ENCODE peak calls at places on chromosomes 4 and X, in five cellular contexts. R, M, G, V and H are unnamed samples.

GRCh38 chr4:169117591-169118081 is 107.6 kb upstream of the CBR4 start:
- DNase-seq in R (no peak), M (no peak), G (no peak), V (peak), H (no peak)

GRCh38 chr4:162921178-162921785 is 245.4 kb downstream of the NAF1 start:
- DNase-seq in R (no peak), M (no peak), G (no peak), V (no peak), H (no peak)

GRCh38 chrX:136397001-136397400 is 90.7 kb upstream of the BRS3 start:
- DNase-seq in R (peak), M (no peak), G (no peak), V (no peak), H (no peak)

GRCh38 chr4:163736876-163737275 is 242.4 kb downstream of the TMA16 start:
- DNase-seq in R (no peak), M (no peak), G (no peak), V (no peak), H (no peak)

GRCh38 chr4:143411527-143412480 is 75.1 kb downstream of the GAB1 start:
- DNase-seq in R (no peak), M (no peak), G (no peak), V (peak), H (peak)

GRCh38 chr4:67465763-67466052 is 79.6 kb downstream of the CENPC start:
- DNase-seq in R (no peak), M (no peak), G (no peak), V (no peak), H (no peak)

GRCh38 chr4:156322592-156322991 is 368.9 kb upstream of the CTSO start:
- DNase-seq in R (peak), M (no peak), G (no peak), V (peak), H (peak)

GRCh38 chr4:1329408-1330371 is 17.3 kb upstream of the UVSSA start:
- DNase-seq in R (peak), M (no peak), G (no peak), V (no peak), H (no peak)

GRCh38 chr4:3836802-3837601 is 70.8 kb downstream of the ADRA2C start:
- DNase-seq in R (peak), M (no peak), G (peak), V (no peak), H (no peak)

GRCh38 chr4:181550381-181550780 is 692.8 kb upstream of the TENM3 start:
- DNase-seq in R (no peak), M (no peak), G (no peak), V (no peak), H (no peak)

GRCh38 chr4:184384056-184384809 is 90.1 kb downstream of the IRF2 start:
- DNase-seq in R (peak), M (peak), G (no peak), V (peak), H (peak)

GRCh38 chrX:11381464-11381863 is 88.3 kb downstream of the AMELX start:
- DNase-seq in R (peak), M (peak), G (peak), V (peak), H (no peak)

GRCh38 chr4:152961041-152961751 is 25.1 kb downstream of the FHDC1 start:
- DNase-seq in R (no peak), M (no peak), G (no peak), V (no peak), H (no peak)

GRCh38 chr4:25043548-25043947 is 12.8 kb upstream of the LGI2 start:
- DNase-seq in R (no peak), M (no peak), G (no peak), V (no peak), H (no peak)

GRCh38 chr4:43331226-43332078 is 438.9 kb downstream of the GRXCR1 start:
- DNase-seq in R (peak), M (no peak), G (no peak), V (peak), H (no peak)

GRCh38 chr4:123816462-123816861 is 419.9 kb downstream of the SPRY1 start:
- DNase-seq in R (no peak), M (no peak), G (no peak), V (no peak), H (no peak)

GRCh38 chrX:153441296-153441695 is 4.6 kb downstream of the TREX2 start:
- DNase-seq in R (peak), M (no peak), G (no peak), V (no peak), H (no peak)

GRCh38 chr4:51842167-51842553 is 793 bp upstream of the DCUN1D4 start:
- DNase-seq in R (peak), M (no peak), G (no peak), V (peak), H (no peak)

GRCh38 chrX:97672608-97673007 is 788.9 kb downstream of the RPA4 start:
- DNase-seq in R (no peak), M (no peak), G (no peak), V (no peak), H (no peak)

GRCh38 chrX:57964975-57965374 is 54.7 kb upstream of the ZXDA start:
- DNase-seq in R (no peak), M (no peak), G (no peak), V (no peak), H (no peak)

GRCh38 chr4:123786955-123787354 is 390.4 kb downstream of the SPRY1 start:
- DNase-seq in R (no peak), M (no peak), G (no peak), V (peak), H (peak)

GRCh38 chr4:25050370-25051098 is 19.8 kb upstream of the LGI2 start:
- DNase-seq in R (no peak), M (no peak), G (no peak), V (no peak), H (no peak)

GRCh38 chrX:45840411-45840950 is 639.8 kb upstream of the DIPK2B start:
- DNase-seq in R (no peak), M (no peak), G (no peak), V (no peak), H (no peak)

GRCh38 chr4:168551211-168551610 is 54.4 kb downstream of the PALLD start:
- DNase-seq in R (peak), M (no peak), G (no peak), V (peak), H (no peak)

GRCh38 chr4:40401646-40402045 is 66.5 kb downstream of the CHRNA9 start:
- DNase-seq in R (no peak), M (no peak), G (no peak), V (peak), H (no peak)

GRCh38 chr4:36064147-36064546 is 180.2 kb downstream of the ARAP2 start:
- DNase-seq in R (peak), M (no peak), G (no peak), V (no peak), H (no peak)

GRCh38 chrX:10021461-10022272 is 54.5 kb downstream of the CLDN34 start:
- DNase-seq in R (no peak), M (no peak), G (no peak), V (peak), H (no peak)

GRCh38 chr4:15894923-15895411 is 43.6 kb downstream of the FGFBP1 start:
- DNase-seq in R (no peak), M (no peak), G (no peak), V (peak), H (no peak)

GRCh38 chr4:52263612-52264011 is 212.5 kb downstream of the SPATA18 start:
- DNase-seq in R (no peak), M (no peak), G (no peak), V (no peak), H (peak)

DNA sequence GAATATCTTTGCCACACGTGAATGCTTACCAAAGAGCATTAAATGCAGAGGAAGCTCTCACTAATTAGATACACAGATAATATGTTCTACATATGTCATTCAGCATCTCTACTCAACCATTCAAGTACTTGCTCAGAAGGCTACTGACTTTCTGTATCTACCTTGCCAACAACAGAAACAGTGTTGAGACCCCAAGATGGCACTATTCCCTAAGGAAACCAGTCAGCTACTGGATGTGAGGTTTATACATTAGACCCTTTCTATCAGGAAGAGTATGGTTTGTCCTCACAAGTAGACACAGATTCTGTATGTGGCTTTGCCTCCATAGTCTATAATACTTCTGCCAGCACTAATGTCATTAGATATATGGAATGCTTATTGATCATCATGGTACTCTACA is 443.9 kb upstream of the INTU start:
- DNase-seq in R (no peak), M (no peak), G (no peak), V (peak), H (no peak)
- TF ChIP-seq CTCF in R (no peak), M (no peak), G (no peak), V (no peak), H (peak)

GRCh38 chrX:19595036-19595435 is 79.7 kb upstream of the MAP3K15 start:
- DNase-seq in R (no peak), M (no peak), G (no peak), V (peak), H (no peak)

GRCh38 chrX:19592952-19593351 is 77.6 kb upstream of the MAP3K15 start:
- DNase-seq in R (no peak), M (no peak), G (no peak), V (no peak), H (no peak)

GRCh38 chrX:19599253-19599652 is 83.9 kb upstream of the MAP3K15 start:
- DNase-seq in R (no peak), M (no peak), G (no peak), V (no peak), H (no peak)

GRCh38 chrX:19589105-19589504 is 73.8 kb upstream of the MAP3K15 start:
- DNase-seq in R (no peak), M (no peak), G (no peak), V (no peak), H (no peak)

GRCh38 chrX:19593684-19594083 is 78.4 kb upstream of the MAP3K15 start:
- DNase-seq in R (peak), M (no peak), G (no peak), V (peak), H (peak)
- TF ChIP-seq CTCF in R (peak), M (peak), G (peak), V (peak), H (peak)

GRCh38 chr4:83340692-83341343 is 6.2 kb upstream of the HPSE start:
- DNase-seq in R (no peak), M (no peak), G (no peak), V (no peak), H (no peak)
- TF ChIP-seq CTCF in R (no peak), M (no peak), G (no peak), V (no peak), H (no peak)

GRCh38 chrX:82961129-82961528 is 547.0 kb upstream of the POU3F4 start:
- DNase-seq in R (no peak), M (no peak), G (no peak), V (no peak), H (no peak)
- TF ChIP-seq CTCF in R (no peak), M (no peak), G (no peak), V (no peak), H (no peak)

GRCh38 chrX:129427267-129427666 is 96.0 kb downstream of the SMARCA1 start:
- DNase-seq in R (no peak), M (no peak), G (no peak), V (no peak), H (no peak)
- TF ChIP-seq CTCF in R (no peak), M (peak), G (no peak), V (no peak), H (no peak)

GRCh38 chr4:107034091-107034698 is 1.9 kb downstream of the DKK2 start:
- DNase-seq in R (peak), M (no peak), G (peak), V (no peak), H (no peak)
- TF ChIP-seq CTCF in R (no peak), M (peak), G (peak), V (no peak), H (peak)

GRCh38 chrX:16138108-16138427 is 14.7 kb downstream of the GRPR start:
- DNase-seq in R (no peak), M (peak), G (no peak), V (peak), H (no peak)
- TF ChIP-seq CTCF in R (no peak), M (peak), G (peak), V (peak), H (no peak)

DNA sequence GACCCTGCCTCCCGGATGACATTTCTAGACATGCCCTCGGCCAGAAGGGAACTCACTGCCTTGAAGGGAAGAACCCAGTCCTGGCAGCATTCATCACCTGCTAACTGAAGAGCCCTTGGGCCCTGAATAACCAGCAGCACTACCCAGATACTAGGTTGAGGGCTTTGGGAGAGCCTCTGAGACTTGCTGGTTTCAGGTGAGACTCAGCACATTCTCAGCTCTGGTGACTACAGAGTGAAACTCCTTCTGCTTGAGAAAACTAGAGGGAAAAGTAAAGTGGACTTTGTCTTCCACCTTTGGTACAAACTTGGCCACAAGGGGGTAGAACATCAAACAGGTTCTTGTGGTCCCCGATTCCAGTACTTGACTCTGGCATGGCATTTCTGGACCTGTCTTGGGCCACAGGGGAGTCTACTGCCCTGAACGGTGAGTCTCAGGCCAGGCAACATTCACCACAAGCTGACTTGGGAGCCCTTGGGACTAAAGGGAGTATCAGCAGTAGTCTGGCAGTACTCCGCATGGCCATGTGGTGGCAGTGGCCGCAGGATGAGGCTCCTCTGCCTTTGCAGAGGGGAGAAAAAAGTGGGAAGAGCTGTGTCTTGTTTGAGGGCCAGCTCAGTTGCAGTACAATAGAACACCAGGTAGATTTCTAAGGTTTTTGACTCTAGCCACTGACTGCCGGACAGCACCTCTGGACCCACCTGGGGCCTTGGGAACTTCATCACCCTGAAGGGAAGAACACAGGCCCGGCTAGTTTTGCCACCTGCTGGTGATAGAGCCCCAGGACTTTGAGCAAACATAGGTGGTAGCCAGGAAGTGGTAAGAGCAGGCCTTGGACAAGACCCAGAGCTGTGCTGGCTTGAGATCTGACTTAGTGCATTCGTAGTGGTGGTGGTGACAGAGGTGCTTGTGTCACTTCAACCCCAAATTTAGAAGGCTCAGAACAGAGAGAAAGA is 414.8 kb downstream of the OPHN1 start:
- DNase-seq in R (no peak), M (no peak), G (peak), V (peak), H (peak)
- TF ChIP-seq CTCF in R (no peak), M (no peak), G (peak), V (peak), H (peak)

DNA sequence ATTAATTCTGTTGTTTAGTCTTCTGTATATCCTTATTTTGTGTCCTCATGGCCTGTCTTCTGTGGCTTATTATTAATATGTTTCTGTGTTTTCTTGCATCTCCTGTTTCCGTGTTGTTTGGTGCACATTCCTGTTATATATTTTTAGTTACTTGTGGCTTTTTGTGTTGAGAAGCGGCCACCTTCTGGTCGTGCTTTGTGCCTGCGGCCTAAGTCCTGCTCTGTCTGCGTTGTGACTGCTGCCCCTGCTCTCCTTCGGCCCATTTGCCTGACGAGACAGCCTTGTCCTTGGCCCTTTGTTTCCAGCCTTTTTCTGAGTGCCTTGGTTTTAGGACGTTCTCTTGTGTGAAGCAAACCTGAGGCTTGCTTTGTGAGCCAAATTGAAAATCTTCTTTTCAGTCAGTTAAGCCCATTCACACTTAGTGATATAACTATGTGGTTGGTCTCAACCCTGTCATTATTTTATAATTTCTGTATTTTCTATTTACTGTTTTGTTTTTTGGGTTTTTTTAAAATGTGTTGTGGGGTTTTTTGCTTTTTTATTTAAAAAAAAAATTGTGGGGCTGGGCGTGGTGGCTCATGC is 43.8 kb downstream of the TNIP2 start:
- DNase-seq in R (no peak), M (no peak), G (no peak), V (peak), H (no peak)
- TF ChIP-seq CTCF in R (no peak), M (peak), G (peak), V (peak), H (peak)